ENCODE peak calls at places on chromosomes 2 and 18, in eight cellular contexts. X is effector memory CD4-positive, alpha-beta T cell; F is NT2/D1; P is CD8-positive, alpha-beta memory T cell; T is right cardiac atrium; R is endothelial cell of umbilical vein; S is uterus; E is breast epithelium. W is an unnamed sample. For H3K4me1, the result is how much of the 10 kb centered on the place peaks cover.

GRCh38 chr2:128282246-128282975 is 36.3 kb downstream of the HS6ST1 start:
- DNase-seq in E (no peak), S (no peak), P (peak), F (no peak), R (no peak), X (no peak), T (peak), W (no peak)

GRCh38 chr18:52237551-52237950 is 102.4 kb upstream of the DCC start:
- DNase-seq in P (no peak), E (no peak), X (no peak), S (no peak), F (no peak), T (no peak), R (no peak), W (no peak)

GRCh38 chr2:88074854-88075292 is 7.2 kb downstream of the SMYD1 start:
- DNase-seq in S (no peak), T (no peak), P (no peak), F (no peak), E (no peak), X (no peak), R (no peak), W (peak)

GRCh38 chr18:8705941-8706544 is 687 bp downstream of the MTCL1 start:
- DNase-seq in S (no peak), T (peak), P (no peak), E (no peak), R (peak), F (no peak), X (no peak), W (no peak)

GRCh38 chr18:65336411-65336810 is 414.4 kb upstream of the CDH7 start:
- DNase-seq in R (no peak), X (no peak), P (no peak), T (no peak), S (no peak), E (no peak), F (no peak), W (no peak)

GRCh38 chr2:45943231-45944044 is 292.0 kb downstream of the PRKCE start:
- DNase-seq in S (no peak), T (no peak), E (no peak), F (no peak), R (no peak), X (no peak), P (no peak), W (no peak)

GRCh38 chr2:149908731-149909690 is 321.4 kb upstream of the MMADHC start:
- DNase-seq in X (no peak), E (no peak), T (no peak), S (no peak), F (no peak), P (no peak), R (no peak), W (peak)

GRCh38 chr2:169091761-169092523 is 22.6 kb downstream of the DHRS9 start:
- DNase-seq in X (no peak), E (peak), P (no peak), T (peak), R (no peak), F (no peak), S (no peak), W (peak)

GRCh38 chr2:51158236-51158635 is 126.3 kb upstream of the NRXN1 start:
- DNase-seq in P (no peak), T (no peak), F (no peak), E (no peak), S (no peak), X (no peak), R (no peak), W (no peak)

GRCh38 chr18:1585881-1586488 is 681.3 kb downstream of the ADCYAP1 start:
- DNase-seq in R (peak), P (no peak), T (no peak), X (no peak), F (peak), S (no peak), E (no peak), W (peak)

GRCh38 chr18:47899107-47899840 is 31.2 kb downstream of the SMAD2 start:
- DNase-seq in T (no peak), F (no peak), X (no peak), P (no peak), E (no peak), R (peak), S (no peak), W (peak)

GRCh38 chr2:133063792-133064191 is 393.8 kb upstream of the LYPD1 start:
- DNase-seq in F (peak), R (peak), X (no peak), E (no peak), S (no peak), P (no peak), T (no peak), W (peak)

GRCh38 chr2:26936855-26937254 is 33.6 kb upstream of the MAPRE3 start:
- DNase-seq in T (no peak), S (no peak), R (no peak), F (no peak), P (no peak), E (no peak), X (no peak), W (no peak)

GRCh38 chr2:216133392-216133791 is 24.2 kb downstream of the XRCC5 start:
- DNase-seq in P (no peak), S (no peak), R (no peak), E (no peak), X (no peak), T (no peak), F (no peak), W (no peak)

GRCh38 chr2:230908595-230909191 is 16.3 kb downstream of the GPR55 start:
- DNase-seq in P (no peak), X (no peak), S (no peak), F (peak), T (no peak), E (peak), R (no peak), W (peak)

DNA sequence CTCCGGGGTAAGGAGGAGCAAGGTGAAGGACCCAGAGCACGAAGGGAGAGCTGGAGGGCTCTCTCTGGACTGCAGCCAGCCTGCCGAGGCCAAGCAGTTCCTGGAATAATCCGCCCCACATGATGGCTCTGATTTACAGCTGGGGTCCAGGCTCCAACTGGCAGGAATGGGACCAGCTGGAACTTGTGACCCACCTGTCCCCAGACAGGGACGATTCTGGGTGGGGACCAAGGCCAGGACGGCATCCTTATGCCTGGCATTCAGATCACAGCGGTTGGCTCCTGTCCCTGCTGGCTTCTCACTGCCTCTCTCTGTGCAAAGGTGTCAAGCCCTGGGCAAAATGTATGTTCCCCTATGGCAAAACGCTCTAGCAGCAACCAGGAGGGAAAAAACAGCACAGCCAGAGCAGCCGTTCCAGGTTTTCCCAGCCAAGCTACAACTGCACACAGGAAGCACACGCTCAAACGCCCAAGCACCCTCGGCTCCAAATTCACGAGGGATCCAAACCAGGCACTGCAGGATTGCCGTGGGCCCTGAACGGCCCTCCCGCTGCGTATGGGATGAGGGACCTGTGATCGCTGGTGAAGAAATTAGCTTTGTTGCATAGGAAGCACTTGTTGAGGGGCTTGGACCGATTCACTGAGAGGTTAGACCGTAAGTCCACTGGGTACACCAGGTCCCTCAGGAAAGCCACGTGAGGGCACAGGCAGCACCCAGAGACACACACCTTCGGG is 35.8 kb downstream of the FAM178B start:
- DNase-seq in X (no peak), T (peak), P (peak), F (no peak), E (no peak), S (peak), R (no peak), W (no peak)
- H3K4me1 ChIP-seq in X (under half), T (under half), P (under half), F (under half), E (under half), S (under half), R (under half), W (under half)

DNA sequence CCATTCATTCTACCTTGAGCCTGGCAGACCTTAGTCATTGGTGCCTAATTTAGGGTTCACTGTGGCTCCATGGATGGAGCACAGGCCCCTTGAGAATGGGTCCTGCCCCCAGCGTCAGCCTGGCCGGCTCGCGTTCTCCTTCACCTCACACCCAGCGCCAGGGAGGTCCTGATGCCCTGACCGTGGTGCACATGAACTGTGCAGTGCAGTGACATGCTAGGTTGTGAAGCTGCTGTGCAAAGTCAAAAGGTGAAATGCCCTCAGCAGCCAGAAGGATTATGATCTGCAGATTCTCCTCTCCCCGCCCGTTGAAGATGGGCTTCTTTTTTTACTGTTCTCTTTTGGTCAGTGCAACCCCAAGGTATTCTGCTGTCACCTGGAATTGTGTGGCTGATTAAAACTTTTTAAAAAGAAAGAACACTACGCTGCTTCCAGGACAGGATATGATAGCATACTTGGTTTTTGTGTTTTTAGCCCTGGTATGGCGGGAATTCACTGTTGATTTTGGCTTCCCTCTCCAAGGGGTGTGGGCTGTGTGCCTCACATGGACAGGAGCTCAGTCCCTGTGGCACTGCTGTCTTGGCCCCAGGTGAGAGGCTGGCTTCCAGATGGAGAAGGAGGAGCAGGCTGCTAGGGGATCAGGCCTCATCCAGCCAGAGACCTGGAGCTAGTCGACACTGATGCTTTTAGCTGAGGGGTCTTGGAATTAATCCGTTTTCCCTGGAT is 49.4 kb upstream of the MCFD2 start:
- DNase-seq in F (no peak), S (no peak), P (no peak), R (peak), T (no peak), X (no peak), E (no peak), W (peak)
- H3K4me1 ChIP-seq in F (under half), S (under half), P (under half), R (under half), T (under half), X (under half), E (under half), W (under half)

DNA sequence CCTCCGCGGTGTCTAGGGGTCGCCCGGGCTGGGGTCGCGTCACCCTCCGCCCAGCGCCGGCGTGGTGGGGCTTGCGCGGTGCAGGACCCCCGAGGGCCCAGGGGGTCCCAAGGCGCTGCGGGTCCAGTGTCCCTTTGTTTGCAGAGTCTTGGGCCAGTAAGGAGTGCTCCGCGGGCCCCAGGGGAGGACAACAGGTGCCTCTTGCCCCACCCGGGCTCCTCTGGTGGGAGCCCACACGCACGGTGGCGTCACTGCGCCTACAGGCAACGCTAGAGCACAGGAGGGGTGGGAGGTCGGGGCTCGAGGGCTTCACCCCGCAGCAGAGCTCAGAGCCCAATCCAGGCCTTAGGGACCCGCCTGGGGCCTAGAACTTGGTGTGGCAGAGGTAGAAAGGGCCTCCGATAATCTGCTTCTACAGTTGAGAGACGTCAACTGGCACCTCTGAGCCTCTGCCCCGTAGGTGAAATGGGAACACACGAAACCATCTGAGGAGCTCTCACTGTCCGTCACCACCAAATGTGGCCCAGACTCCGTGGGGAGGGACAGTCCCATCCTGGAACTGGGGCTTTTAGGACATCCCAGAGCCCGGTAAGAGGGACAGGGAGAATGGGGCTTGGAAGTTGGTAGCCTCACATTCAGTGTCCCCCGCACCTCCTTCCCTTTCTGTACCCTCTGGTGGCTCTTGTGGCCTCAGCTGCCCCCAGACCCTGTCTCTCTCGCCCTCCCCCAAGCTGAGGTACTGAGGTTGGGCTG is 1.4 kb downstream of the ARID5A start:
- DNase-seq in X (peak), T (no peak), P (peak), S (peak), F (no peak), E (no peak), R (peak), W (no peak)
- H3K4me1 ChIP-seq in X (under half), T (under half), P (under half), S (under half), F (under half), E (under half), R (under half), W (under half)

GRCh38 chr2:234287650-234288049 is 209.2 kb downstream of the ARL4C start:
- DNase-seq in E (no peak), S (no peak), T (no peak), P (no peak), F (no peak), R (no peak), X (no peak), W (no peak)

GRCh38 chr2:234290671-234291070 is 206.2 kb downstream of the ARL4C start:
- DNase-seq in P (peak), S (no peak), E (no peak), T (peak), X (peak), R (peak), F (no peak), W (peak)

GRCh38 chr2:234290196-234290595 is 206.7 kb downstream of the ARL4C start:
- DNase-seq in T (no peak), S (no peak), X (no peak), E (no peak), F (no peak), P (no peak), R (no peak), W (no peak)

GRCh38 chr2:234289789-234290188 is 207.1 kb downstream of the ARL4C start:
- DNase-seq in T (no peak), E (no peak), F (no peak), R (no peak), X (peak), P (peak), S (no peak), W (peak)

DNA sequence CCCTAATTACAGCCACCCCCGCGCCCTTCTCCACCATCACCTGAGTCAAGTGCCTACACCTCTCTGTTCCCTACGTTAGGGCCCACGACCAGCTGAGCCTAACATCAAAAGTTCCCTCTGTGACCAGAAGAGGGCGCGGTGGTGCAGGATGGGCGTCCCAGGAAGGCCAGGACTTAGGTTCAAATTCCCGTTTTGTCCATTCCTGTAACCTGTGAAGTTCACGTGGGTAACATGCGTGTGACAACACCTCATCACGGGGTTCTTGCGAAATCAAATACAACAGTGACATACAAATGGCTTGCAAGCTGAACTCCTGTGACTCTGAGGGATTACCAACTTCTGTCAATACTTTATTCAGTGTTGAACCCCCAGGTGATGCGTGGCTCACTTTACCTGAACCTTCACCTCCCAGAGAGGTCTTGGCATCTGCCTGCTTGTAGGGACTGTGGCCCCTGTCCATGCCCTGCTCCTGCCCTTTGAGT is 207.9 kb downstream of the ARL4C start:
- DNase-seq in E (no peak), T (peak), F (peak), X (peak), R (peak), S (no peak), P (peak), W (peak)
- H3K4me1 ChIP-seq in E (under half), T (under half), F (under half), X (half or more), R (under half), S (under half), P (half or more), W (under half)

DNA sequence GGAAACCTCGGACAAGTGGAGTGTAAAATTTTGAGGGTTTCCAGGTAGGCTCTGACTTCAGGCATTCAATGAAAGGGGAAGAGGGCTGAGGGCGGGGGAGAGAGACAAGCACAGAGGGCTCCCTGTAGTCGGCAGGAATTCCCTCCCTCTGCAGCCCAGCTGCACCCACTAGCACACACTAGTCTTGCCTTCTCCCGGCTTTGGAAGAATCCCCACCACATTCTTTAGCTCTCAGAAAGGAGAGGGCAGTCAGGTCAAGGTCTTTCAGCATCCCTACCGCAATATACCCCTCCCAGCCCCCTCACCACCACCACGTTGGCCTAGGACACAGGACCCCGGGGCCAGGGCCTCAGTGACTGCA is 9.7 kb upstream of the SATB2 start:
- DNase-seq in F (no peak), E (no peak), X (no peak), R (no peak), P (no peak), S (no peak), T (no peak), W (no peak)
- H3K4me1 ChIP-seq in F (under half), E (under half), X (under half), R (under half), P (under half), S (under half), T (under half), W (under half)

GRCh38 chr2:136130511-136130910 is 12.6 kb upstream of the CXCR4 start:
- DNase-seq in E (no peak), X (no peak), S (no peak), P (no peak), R (no peak), T (no peak), F (no peak), W (no peak)

GRCh38 chr2:136132840-136133570 is 15.1 kb upstream of the CXCR4 start:
- DNase-seq in X (no peak), E (no peak), F (no peak), T (no peak), R (no peak), P (peak), S (no peak), W (no peak)

GRCh38 chr2:136130045-136130444 is 12.1 kb upstream of the CXCR4 start:
- DNase-seq in R (no peak), E (no peak), T (no peak), X (no peak), F (no peak), S (no peak), P (no peak), W (no peak)

GRCh38 chr2:136131961-136132839 is 14.3 kb upstream of the CXCR4 start:
- DNase-seq in S (no peak), T (no peak), X (peak), E (no peak), F (no peak), R (no peak), P (peak), W (no peak)

DNA sequence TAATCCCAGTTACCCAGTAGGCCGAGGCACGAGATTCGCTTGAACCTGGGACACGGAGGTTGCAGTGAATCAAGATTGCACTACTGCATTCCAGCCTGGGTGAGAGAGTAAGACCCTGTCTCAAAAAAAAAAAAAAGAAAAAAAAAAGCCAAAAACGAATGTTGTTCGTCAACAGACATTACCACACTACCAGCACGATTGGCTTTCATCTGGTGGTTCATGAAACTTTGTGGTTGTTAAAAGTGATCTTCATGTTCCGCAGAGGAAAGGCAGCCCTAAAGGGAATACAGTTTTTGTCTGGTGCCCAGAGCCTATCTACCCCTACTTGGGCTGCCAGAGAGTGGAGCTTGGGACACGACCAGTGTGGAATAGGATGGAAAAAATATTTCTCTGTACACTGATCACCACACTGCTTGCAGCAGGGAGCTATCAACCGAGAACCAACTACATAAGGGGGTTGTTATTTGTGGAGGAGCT is 13.6 kb upstream of the CXCR4 start:
- DNase-seq in P (peak), E (no peak), F (no peak), S (no peak), R (no peak), T (no peak), X (peak), W (no peak)
- H3K4me1 ChIP-seq in P (half or more), E (under half), F (under half), S (under half), R (under half), T (under half), X (half or more), W (under half)

GRCh38 chr2:100786985-100787384 is 33.0 kb upstream of the NPAS2 start:
- DNase-seq in R (no peak), F (no peak), E (no peak), P (no peak), X (no peak), S (no peak), T (no peak), W (no peak)

GRCh38 chr2:100791294-100791935 is 28.5 kb upstream of the NPAS2 start:
- DNase-seq in E (no peak), P (no peak), R (no peak), S (no peak), F (no peak), T (no peak), X (no peak), W (no peak)

GRCh38 chr2:100791936-100792308 is 28.0 kb upstream of the NPAS2 start:
- DNase-seq in F (no peak), X (no peak), E (no peak), S (no peak), T (no peak), R (no peak), P (no peak), W (no peak)

GRCh38 chr2:100786297-100786658 is 33.7 kb upstream of the NPAS2 start:
- DNase-seq in T (peak), R (peak), E (no peak), P (no peak), S (no peak), F (no peak), X (no peak), W (peak)

DNA sequence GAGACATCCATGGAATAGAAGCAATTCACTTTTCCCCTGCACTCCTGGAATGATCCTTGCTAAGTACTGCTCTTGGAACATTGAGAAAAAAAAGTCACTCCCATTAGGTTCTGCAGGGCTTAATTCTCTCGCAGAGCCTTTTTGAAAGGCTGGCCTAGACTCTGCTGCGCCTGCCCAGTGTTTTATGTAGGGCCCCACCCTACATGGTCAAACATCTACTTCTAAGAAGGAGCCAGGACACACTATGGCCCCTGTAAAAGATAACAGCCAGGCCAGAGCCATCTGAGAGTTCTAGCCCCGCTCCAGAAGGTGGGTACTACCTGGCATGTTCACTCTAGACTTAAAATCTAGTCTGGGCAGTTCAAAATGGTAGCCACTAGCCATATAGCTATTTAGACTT is 30.6 kb upstream of the NPAS2 start:
- DNase-seq in F (no peak), T (no peak), X (no peak), E (no peak), S (no peak), R (no peak), P (no peak), W (no peak)
- H3K4me1 ChIP-seq in F (under half), T (under half), X (under half), E (under half), S (under half), R (under half), P (under half), W (under half)